ENCODE peak calls at places on chromosomes 1 and 21, in four cellular contexts. Q, G, H and U are unnamed samples.

GRCh38 chr1:55052221-55053142 is 13.1 kb downstream of the PCSK9 start:
- DNase-seq in H (no peak), G (peak; percentile 49), Q (no peak), U (no peak)

GRCh38 chr1:10059329-10059691 is 26.6 kb downstream of the UBE4B start:
- DNase-seq in Q (no peak), G (no peak), H (no peak), U (no peak)

GRCh38 chr21:43853851-43854772 is 10.9 kb upstream of the AGPAT3 start:
- DNase-seq in H (no peak), G (no peak), Q (no peak), U (no peak)

GRCh38 chr21:27047331-27048314 is 80.7 kb upstream of the ADAMTS5 start:
- DNase-seq in H (no peak), G (no peak), Q (no peak), U (no peak)

GRCh38 chr1:59393211-59394180 is 96.6 kb downstream of the FGGY start:
- DNase-seq in G (no peak), H (no peak), Q (peak; percentile 52), U (no peak)

GRCh38 chr1:72280714-72281113 is 1.6 kb downstream of the NEGR1 start:
- DNase-seq in Q (no peak), G (no peak), H (no peak), U (no peak)

GRCh38 chr21:33762798-33763572 is 120.7 kb downstream of the ITSN1 start:
- DNase-seq in Q (no peak), G (no peak), H (no peak), U (no peak)

GRCh38 chr1:160096491-160097116 is 1.8 kb downstream of the IGSF8 start:
- DNase-seq in H (no peak), G (peak; percentile 87), Q (no peak), U (no peak)

GRCh38 chr1:10594481-10595050 is 119.8 kb downstream of the PEX14 start:
- DNase-seq in G (no peak), Q (no peak), H (no peak), U (no peak)

GRCh38 chr1:59026472-59026948 is 242.7 kb upstream of the JUN start:
- DNase-seq in Q (no peak), H (no peak), G (no peak), U (no peak)

GRCh38 chr1:41023279-41023990 is 1.9 kb upstream of the SLFNL1 start:
- DNase-seq in Q (no peak), G (no peak), H (no peak), U (no peak)

GRCh38 chr21:35338881-35339632 is 290.0 kb upstream of the RUNX1 start:
- DNase-seq in G (no peak), Q (no peak), H (no peak), U (no peak)

GRCh38 chr1:156086256-156086662 is 4.0 kb upstream of the MEX3A start:
- DNase-seq in H (peak; percentile 74), Q (peak; percentile 77), G (no peak), U (no peak)

GRCh38 chr1:201883786-201884185 is 4.9 kb upstream of the SHISA4 start:
- DNase-seq in Q (no peak), H (no peak), G (no peak), U (no peak)

GRCh38 chr21:42537106-42537742 is 23.6 kb downstream of the SLC37A1 start:
- DNase-seq in H (no peak), G (peak; percentile 9), Q (peak; percentile 6), U (no peak)

GRCh38 chr1:65198095-65198494 is 50.1 kb downstream of the AK4 start:
- DNase-seq in H (no peak), G (no peak), Q (no peak), U (no peak)

GRCh38 chr1:32786856-32787255 is 30.3 kb downstream of the YARS1 start:
- DNase-seq in H (no peak), Q (no peak), G (no peak), U (no peak)

GRCh38 chr1:85344256-85344694 is 67.8 kb upstream of the BCL10 start:
- DNase-seq in Q (no peak), H (peak; percentile 54), G (no peak), U (no peak)

GRCh38 chr1:238672262-238672661 is 714.1 kb upstream of the CHRM3 start:
- DNase-seq in G (no peak), Q (no peak), H (no peak), U (no peak)

GRCh38 chr1:54542962-54543539 is 5.0 kb upstream of the ACOT11 start:
- DNase-seq in Q (no peak), H (no peak), G (no peak), U (no peak)

GRCh38 chr1:119000371-119001180 is 12.4 kb upstream of the TBX15 start:
- DNase-seq in H (no peak), G (no peak), Q (no peak), U (no peak)

GRCh38 chr1:53046930-53047329 is 15.1 kb upstream of the PODN start:
- DNase-seq in Q (no peak), H (no peak), G (no peak), U (no peak)

GRCh38 chr1:210303391-210303790 is 25.3 kb upstream of the HHAT start:
- DNase-seq in Q (no peak), G (no peak), H (no peak), U (no peak)

GRCh38 chr1:205317311-205317917 is 4.1 kb downstream of the NUAK2 start:
- DNase-seq in G (no peak), H (peak; percentile 94), Q (peak; percentile 88), U (peak; percentile 47)

GRCh38 chr1:46026531-46026930 is 105.9 kb downstream of the PIK3R3 start:
- DNase-seq in H (no peak), Q (no peak), G (no peak), U (no peak)

GRCh38 chr21:35226960-35227741 is 178.0 kb upstream of the RUNX1 start:
- DNase-seq in G (no peak), H (no peak), Q (no peak), U (no peak)

GRCh38 chr1:35725591-35725990 is 6.9 kb upstream of the C1orf216 start:
- DNase-seq in G (no peak), Q (no peak), H (no peak), U (no peak)

GRCh38 chr1:156898151-156898550 is 4.6 kb downstream of the PEAR1 start:
- DNase-seq in H (peak; percentile 63), G (no peak), Q (peak; percentile 52), U (no peak)

GRCh38 chr1:247322849-247323586 is 8.6 kb downstream of the ZNF496 start:
- DNase-seq in G (no peak), Q (no peak), H (no peak), U (no peak)

GRCh38 chr1:201468844-201469644 is at the start of gene PHLDA3:
- DNase-seq in G (peak; percentile 95), Q (peak; percentile 87), H (peak; percentile 91), U (peak; percentile 92)

GRCh38 chr1:44485933-44486475 is 80.9 kb downstream of the RNF220 start:
- DNase-seq in Q (no peak), H (no peak), G (no peak), U (no peak)

GRCh38 chr1:44485229-44485932 is 80.3 kb downstream of the RNF220 start:
- DNase-seq in G (no peak), Q (no peak), H (no peak), U (no peak)

GRCh38 chr1:44483089-44483488 is 78.0 kb downstream of the RNF220 start:
- DNase-seq in G (no peak), H (no peak), Q (no peak), U (no peak)

GRCh38 chr1:44481701-44482100 is 76.6 kb downstream of the RNF220 start:
- DNase-seq in G (no peak), H (no peak), Q (no peak), U (no peak)

DNA sequence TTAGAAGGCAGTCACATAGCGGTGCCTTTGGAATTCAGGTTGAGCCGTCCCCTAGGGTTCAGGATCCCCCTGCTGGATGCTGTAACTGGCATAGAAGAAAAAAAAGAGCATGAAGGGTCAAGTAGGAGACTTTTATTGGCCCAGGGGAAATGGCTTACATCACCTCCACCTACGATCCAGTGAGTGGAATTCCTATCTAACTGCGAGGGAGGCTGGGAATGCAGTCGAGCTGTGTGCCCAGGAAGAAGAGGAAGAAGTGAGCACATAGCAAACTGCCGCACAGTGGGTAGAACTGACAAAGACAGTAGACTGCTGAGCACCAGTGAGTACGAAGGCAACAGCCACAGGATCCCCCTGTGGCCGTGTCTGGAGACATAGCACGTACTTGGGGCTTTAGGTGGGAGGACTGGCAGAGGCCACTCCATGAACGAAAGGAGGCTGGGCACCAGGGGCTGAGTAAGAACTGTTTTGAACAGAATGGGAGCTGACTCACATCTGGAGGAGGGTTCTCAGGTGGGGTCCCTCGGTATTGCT is 79.2 kb downstream of the RNF220 start:
- DNase-seq in G (no peak), H (no peak), Q (peak; percentile 34), U (no peak)
- TF ChIP-seq CTCF in G (no peak), H (no peak), Q (no peak), U (no peak)

GRCh38 chr1:27547220-27548116 is 56.5 kb downstream of the AHDC1 start:
- DNase-seq in H (no peak), G (no peak), Q (no peak), U (no peak)
- TF ChIP-seq CTCF in H (no peak), G (no peak), Q (no peak), U (peak; percentile 26)

DNA sequence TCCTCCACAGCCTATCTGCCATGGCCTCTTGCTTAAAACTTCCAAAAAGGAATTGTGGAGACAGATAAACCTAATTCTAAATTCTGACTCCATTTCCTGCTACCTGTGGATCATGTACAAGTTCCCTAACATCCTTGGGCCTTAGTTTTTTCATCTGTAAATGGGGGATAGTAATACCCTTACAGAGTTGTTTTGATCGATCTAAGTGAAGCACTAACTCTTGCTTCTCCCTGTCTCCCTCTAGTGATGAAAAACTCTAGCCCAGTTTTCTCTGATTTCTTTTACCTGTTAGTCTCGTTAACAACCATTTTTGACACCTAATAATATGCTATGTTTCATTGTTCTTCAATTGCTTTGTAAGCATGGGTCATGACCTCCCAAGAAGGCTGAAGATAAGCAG is 65.9 kb downstream of the TM2D1 start:
- DNase-seq in G (no peak), Q (no peak), H (no peak), U (no peak)
- TF ChIP-seq CTCF in G (no peak), Q (no peak), H (no peak), U (no peak)

GRCh38 chr1:219660666-219661463 is 48.0 kb upstream of the ZC3H11B start:
- DNase-seq in H (peak; percentile 86), G (peak; percentile 88), Q (peak; percentile 86), U (peak; percentile 90)
- TF ChIP-seq CTCF in H (peak; percentile 71), G (peak; percentile 75), Q (peak; percentile 61), U (peak; percentile 69)

GRCh38 chr1:234581063-234581714 is 28.8 kb downstream of the IRF2BP2 start:
- DNase-seq in H (no peak), Q (no peak), G (no peak), U (no peak)

GRCh38 chr1:234578087-234578486 is 31.9 kb downstream of the IRF2BP2 start:
- DNase-seq in Q (no peak), H (no peak), G (no peak), U (no peak)

GRCh38 chr1:234578735-234579134 is 31.2 kb downstream of the IRF2BP2 start:
- DNase-seq in Q (no peak), G (no peak), H (no peak), U (no peak)

GRCh38 chr1:234582186-234582585 is 27.8 kb downstream of the IRF2BP2 start:
- DNase-seq in G (no peak), Q (no peak), H (no peak), U (no peak)

GRCh38 chr1:234579967-234580366 is 30.0 kb downstream of the IRF2BP2 start:
- DNase-seq in Q (no peak), G (no peak), H (no peak), U (no peak)
- TF ChIP-seq CTCF in Q (no peak), G (no peak), H (peak; percentile 29), U (peak; percentile 41)